ENCODE peak calls at places on chromosomes 13 and 19, in seven cellular contexts. E is uterus, Z is body of pancreas, X is A549, F is lower leg skin, V is Peyer's patch, P is HepG2. S is an unnamed sample.

GRCh38 chr19:8539621-8540149 is 25.7 kb upstream of the ZNF414 start:
- DNase-seq in E (no peak), Z (no peak), X (no peak), F (no peak), V (no peak), P (no peak), S (no peak)

GRCh38 chr19:3062165-3063105 is at the start of gene TLE5:
- DNase-seq in E (peak), Z (peak), X (no peak), F (no peak), V (peak), P (peak), S (peak)

GRCh38 chr13:26529441-26529840 is 28.0 kb upstream of the WASF3 start:
- DNase-seq in E (no peak), Z (peak), X (no peak), F (no peak), V (no peak), P (peak), S (no peak)

GRCh38 chr13:79767126-79767525 is 286.2 kb downstream of the NDFIP2 start:
- DNase-seq in E (no peak), Z (no peak), X (no peak), F (no peak), V (no peak), P (no peak), S (no peak)

GRCh38 chr13:47159853-47160550 is 263.1 kb upstream of the HTR2A start:
- DNase-seq in E (no peak), Z (no peak), X (no peak), F (no peak), V (no peak), P (no peak), S (no peak)

GRCh38 chr19:4115050-4115817 is 8.7 kb downstream of the MAP2K2 start:
- DNase-seq in E (no peak), Z (no peak), X (no peak), F (no peak), V (peak), P (no peak), S (no peak)

GRCh38 chr13:39016789-39017188 is 21.1 kb downstream of the PROSER1 start:
- DNase-seq in E (no peak), Z (no peak), X (peak), F (no peak), V (no peak), P (peak), S (no peak)

GRCh38 chr19:47494211-47494547 is 10.2 kb upstream of the KPTN start:
- DNase-seq in E (no peak), Z (no peak), X (no peak), F (no peak), V (no peak), P (no peak), S (no peak)

GRCh38 chr13:19179916-19180315 is 1.7 kb downstream of the TUBA3C start:
- DNase-seq in E (no peak), Z (no peak), X (no peak), F (no peak), V (no peak), P (no peak), S (no peak)

GRCh38 chr19:4233282-4233853 is 4.0 kb downstream of the EBI3 start:
- DNase-seq in E (no peak), Z (peak), X (no peak), F (no peak), V (peak), P (peak), S (peak)

GRCh38 chr19:14520543-14520942 is 2.3 kb upstream of the DNAJB1 start:
- DNase-seq in E (no peak), Z (no peak), X (no peak), F (no peak), V (no peak), P (no peak), S (no peak)

GRCh38 chr13:72246396-72246795 is 379.4 kb upstream of the DACH1 start:
- DNase-seq in E (no peak), Z (no peak), X (no peak), F (no peak), V (no peak), P (no peak), S (no peak)

GRCh38 chr19:15769586-15769985 is 17.9 kb upstream of the OR10H5 start:
- DNase-seq in E (no peak), Z (no peak), X (no peak), F (no peak), V (no peak), P (no peak), S (no peak)

GRCh38 chr13:31000889-31001288 is 68.4 kb downstream of the TEX26 start:
- DNase-seq in E (no peak), Z (no peak), X (no peak), F (no peak), V (no peak), P (no peak), S (no peak)

GRCh38 chr13:98577823-98578285 is 947 bp upstream of the STK24 start:
- DNase-seq in E (no peak), Z (peak), X (no peak), F (no peak), V (no peak), P (peak), S (peak)

GRCh38 chr13:44350775-44351504 is 22.7 kb upstream of the SERP2 start:
- DNase-seq in E (no peak), Z (no peak), X (no peak), F (no peak), V (no peak), P (no peak), S (no peak)

GRCh38 chr13:111413407-111414187 is 93.2 kb downstream of the TEX29 start:
- DNase-seq in E (no peak), Z (no peak), X (no peak), F (no peak), V (no peak), P (no peak), S (no peak)

GRCh38 chr13:32261567-32261966 is 53.6 kb downstream of the ZAR1L start:
- DNase-seq in E (peak), Z (peak), X (no peak), F (peak), V (no peak), P (no peak), S (peak)

GRCh38 chr13:30991922-30992321 is 59.5 kb downstream of the TEX26 start:
- DNase-seq in E (no peak), Z (no peak), X (no peak), F (no peak), V (no peak), P (no peak), S (no peak)

GRCh38 chr13:75050419-75051066 is 431.4 kb downstream of the TBC1D4 start:
- DNase-seq in E (no peak), Z (no peak), X (no peak), F (no peak), V (no peak), P (no peak), S (no peak)

GRCh38 chr13:79389031-79389430 is 17.0 kb downstream of the RBM26 start:
- DNase-seq in E (no peak), Z (no peak), X (no peak), F (no peak), V (no peak), P (no peak), S (no peak)

GRCh38 chr19:51703655-51704515 is 10.8 kb downstream of the SPACA6 start:
- DNase-seq in E (peak), Z (peak), X (peak), F (peak), V (peak), P (peak), S (peak)

GRCh38 chr13:29907670-29908069 is 57.3 kb upstream of the UBL3 start:
- DNase-seq in E (no peak), Z (no peak), X (no peak), F (no peak), V (no peak), P (no peak), S (no peak)

GRCh38 chr19:38718747-38719543 is 25.3 kb downstream of the CAPN12 start:
- DNase-seq in E (peak), Z (peak), X (no peak), F (no peak), V (no peak), P (no peak), S (no peak)

GRCh38 chr19:49597703-49597974 is 6.7 kb downstream of the PRR12 start:
- DNase-seq in E (no peak), Z (no peak), X (no peak), F (no peak), V (no peak), P (no peak), S (no peak)

GRCh38 chr19:49599378-49600298 is 8.7 kb downstream of the PRR12 start:
- DNase-seq in E (no peak), Z (no peak), X (no peak), F (no peak), V (no peak), P (no peak), S (no peak)

GRCh38 chr19:49602806-49603205 is 11.8 kb downstream of the PRR12 start:
- DNase-seq in E (no peak), Z (no peak), X (no peak), F (no peak), V (no peak), P (no peak), S (no peak)

GRCh38 chr19:49605605-49606004 is 14.6 kb downstream of the PRR12 start:
- DNase-seq in E (no peak), Z (no peak), X (no peak), F (no peak), V (no peak), P (no peak), S (no peak)

GRCh38 chr19:49601482-49602038 is 10.6 kb downstream of the PRR12 start:
- DNase-seq in E (no peak), Z (no peak), X (no peak), F (no peak), V (no peak), P (no peak), S (no peak)
- TF ChIP-seq POLR2A in E (no peak), Z (no peak), X (no peak), F (no peak), V (no peak), P (no peak), S (no peak)

DNA sequence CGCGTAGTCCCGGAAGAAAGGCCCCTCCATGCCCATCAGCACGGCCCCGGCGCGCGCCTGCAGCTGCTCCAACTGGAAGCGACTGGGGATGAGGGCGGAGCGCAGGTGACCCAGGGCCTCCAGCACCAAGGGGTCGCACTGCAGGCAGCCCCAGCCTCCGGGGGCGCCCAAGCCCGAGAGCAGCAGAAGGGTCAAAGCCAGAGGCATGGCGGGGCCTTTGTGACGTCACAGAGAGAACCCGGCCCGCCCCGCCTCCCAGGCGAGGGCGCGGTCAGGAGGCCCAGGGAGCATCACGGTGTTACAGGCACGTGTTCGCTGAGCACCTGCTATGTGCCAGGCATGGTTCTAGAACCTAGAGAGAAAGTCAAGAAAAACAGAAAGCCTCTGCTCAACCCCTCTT is at the start of gene IZUMO2:
- DNase-seq in E (no peak), Z (no peak), X (no peak), F (no peak), V (no peak), P (no peak), S (no peak)
- TF ChIP-seq CTCF in E (no peak), Z (no peak), X (no peak), F (no peak), V (no peak), P (no peak), S (no peak)

DNA sequence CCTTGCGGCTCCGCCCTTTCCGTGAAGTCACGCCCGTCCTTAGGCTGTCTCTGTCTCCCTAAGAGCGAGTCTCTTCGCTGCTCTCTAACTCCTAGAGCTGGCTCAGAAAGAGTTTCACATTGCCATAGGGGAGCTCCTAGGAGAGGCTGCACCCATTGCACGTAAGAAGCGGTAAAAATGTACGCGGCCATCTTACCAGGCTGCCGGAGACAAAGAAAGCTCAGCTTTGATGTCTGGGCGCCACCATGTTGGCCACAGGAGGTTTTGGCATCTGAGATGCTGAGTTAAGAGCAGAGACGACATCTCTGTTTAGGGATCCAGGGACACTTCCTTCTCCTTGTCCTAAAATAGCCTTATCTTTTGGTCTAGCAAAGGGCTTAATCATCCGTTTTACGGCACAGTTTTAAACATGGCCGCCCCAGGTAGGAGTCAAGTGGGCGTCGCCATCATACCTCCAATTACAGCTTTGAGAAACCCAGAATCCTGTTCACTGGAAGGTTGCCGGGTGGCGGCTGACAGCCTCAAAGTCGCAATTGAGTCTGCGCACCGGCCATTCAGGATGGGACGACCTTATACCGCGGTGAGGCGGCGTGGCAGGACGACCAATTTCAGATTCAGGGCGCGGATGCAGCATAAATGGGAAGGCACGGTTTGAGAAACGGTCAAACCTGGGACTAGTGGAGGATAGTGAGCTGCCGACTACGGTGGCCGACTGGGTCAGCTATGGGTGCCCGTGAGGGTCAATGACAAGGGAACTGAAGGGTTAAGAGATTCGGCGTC is at the start of gene ZNF793:
- DNase-seq in E (peak), Z (peak), X (no peak), F (peak), V (peak), P (no peak), S (peak)
- TF ChIP-seq POLR2A in E (no peak), Z (peak), X (no peak), F (no peak), V (no peak), P (no peak), S (peak)

DNA sequence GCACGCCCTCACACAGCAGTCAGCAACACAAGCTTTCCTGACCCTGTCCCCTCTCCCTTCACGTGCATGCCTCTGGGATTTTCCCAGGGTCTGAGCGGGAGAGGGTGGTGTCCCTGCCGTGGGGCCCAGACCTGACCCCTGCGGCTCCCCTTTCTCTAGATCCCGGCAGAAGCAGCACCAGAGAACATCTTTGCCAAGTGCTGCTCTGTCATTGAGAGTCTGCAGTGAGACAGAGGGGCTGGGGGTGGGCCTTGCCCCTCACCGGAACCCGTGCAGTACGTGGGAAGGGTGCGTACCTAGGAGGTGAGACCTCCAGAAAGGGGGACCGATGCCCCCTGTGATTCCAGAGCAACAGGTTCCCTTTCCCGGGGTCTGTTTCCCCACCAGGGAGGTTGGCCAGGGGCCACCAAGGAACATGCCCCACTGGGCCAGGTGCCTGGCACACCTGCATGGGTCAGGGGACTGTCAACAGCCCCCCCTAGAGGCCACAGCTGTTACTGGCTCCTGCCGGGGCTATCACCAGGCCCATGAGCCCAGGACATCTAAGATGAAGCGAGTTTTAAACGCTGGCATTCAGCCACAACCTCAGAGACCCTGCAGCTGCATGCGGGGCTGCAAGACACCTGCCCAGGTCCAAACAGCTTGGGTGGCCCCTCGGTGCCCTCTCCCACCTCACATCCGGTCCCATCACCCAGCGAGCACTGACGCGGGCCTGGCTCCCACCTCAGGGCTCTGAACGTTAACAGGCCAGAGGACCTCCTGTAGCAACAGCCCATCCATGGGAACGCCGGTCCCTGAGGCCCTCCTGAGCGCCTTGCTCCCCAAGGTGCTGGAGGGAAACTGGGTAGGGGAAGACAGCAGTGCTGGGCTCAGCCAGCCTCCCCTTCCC is 12.3 kb downstream of the KHSRP start:
- DNase-seq in E (no peak), Z (peak), X (no peak), F (no peak), V (no peak), P (peak), S (peak)
- TF ChIP-seq CTCF in E (peak), Z (no peak), X (peak), F (no peak), V (no peak), P (peak), S (no peak)

GRCh38 chr13:20393273-20394235 is 132.1 kb downstream of the CRYL1 start:
- DNase-seq in E (no peak), Z (no peak), X (no peak), F (no peak), V (no peak), P (no peak), S (no peak)
- TF ChIP-seq POLR2A in E (no peak), Z (no peak), X (no peak), F (no peak), V (no peak), P (no peak), S (no peak)

DNA sequence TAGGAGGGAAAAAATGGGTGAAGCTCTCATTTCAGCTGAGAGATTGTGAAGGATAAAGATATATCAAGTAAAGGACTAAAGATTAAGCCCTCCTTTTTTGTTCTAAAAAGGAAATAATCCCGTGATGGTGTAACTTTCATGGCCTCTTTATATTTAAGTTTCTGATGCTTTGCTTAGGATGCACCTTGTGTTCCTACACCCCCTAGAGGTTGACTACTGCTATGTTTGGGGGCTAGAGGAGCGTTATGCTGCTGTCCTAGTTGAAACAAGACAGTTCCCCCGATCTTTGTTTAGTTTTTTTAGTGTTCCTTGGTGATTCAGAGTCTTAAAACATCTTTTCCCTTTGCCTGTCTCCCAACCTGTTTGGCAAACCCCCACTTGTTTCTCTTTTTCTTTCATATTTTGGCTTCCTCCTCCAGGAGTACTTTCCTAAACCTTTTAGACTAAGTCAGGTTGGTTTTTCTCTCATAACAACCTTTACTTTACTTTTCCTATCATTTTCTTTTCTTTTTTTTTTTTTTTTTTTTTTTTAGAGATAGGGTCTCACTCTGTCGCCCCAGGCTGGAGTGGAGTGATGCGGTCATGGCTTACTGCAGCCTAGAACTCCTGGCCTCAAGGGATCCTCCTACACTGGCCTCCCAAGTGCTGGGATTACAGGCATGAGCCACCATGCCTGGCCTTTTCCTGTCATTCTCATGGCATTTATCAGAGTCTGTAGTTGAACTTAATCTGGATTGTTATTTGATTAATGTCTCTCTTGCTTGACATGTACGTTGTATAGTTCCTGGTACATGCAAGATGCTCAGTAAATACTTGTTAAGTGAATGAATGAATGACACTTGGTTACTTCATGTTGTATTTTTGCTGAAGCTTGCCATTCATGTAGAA is 2.8 kb downstream of the UBA2 start:
- DNase-seq in E (no peak), Z (no peak), X (peak), F (no peak), V (no peak), P (peak), S (no peak)
- TF ChIP-seq CTCF in E (peak), Z (no peak), X (peak), F (no peak), V (peak), P (peak), S (no peak)

S was measured in ovary.